ENCODE peak calls at places on chromosomes 5 and 9, in six cellular contexts. One of them, this sample, is unnamed.

GRCh38 chr5:158471179-158471924 is 612.4 kb upstream of the CLINT1 start:
- DNase-seq in WTC11: no peak
- DNase-seq in HCT116: no peak
- DNase-seq in A549: no peak
- DNase-seq in GM12878: no peak
- DNase-seq in K562: no peak
- DNase-seq in this sample: no peak

GRCh38 chr5:140017397-140018095 is 25.6 kb downstream of the NRG2 start:
- DNase-seq in HCT116: no peak
- DNase-seq in GM12878: no peak
- DNase-seq in WTC11: no peak
- DNase-seq in K562: no peak
- DNase-seq in A549: no peak
- DNase-seq in this sample: no peak

GRCh38 chr5:165139730-165140129 is 1634.3 kb downstream of the MAT2B start:
- DNase-seq in GM12878: no peak
- DNase-seq in HCT116: no peak
- DNase-seq in K562: no peak
- DNase-seq in WTC11: no peak
- DNase-seq in A549: no peak
- DNase-seq in this sample: no peak

GRCh38 chr9:137813651-137814415 is 63.7 kb upstream of the CACNA1B start:
- DNase-seq in GM12878: no peak
- DNase-seq in K562: no peak
- DNase-seq in WTC11: no peak
- DNase-seq in HCT116: no peak
- DNase-seq in A549: no peak
- DNase-seq in this sample: no peak

GRCh38 chr5:44546283-44546682 is 157.1 kb upstream of the FGF10 start:
- DNase-seq in WTC11: no peak
- DNase-seq in A549: no peak
- DNase-seq in HCT116: no peak
- DNase-seq in GM12878: no peak
- DNase-seq in K562: no peak
- DNase-seq in this sample: no peak

GRCh38 chr5:135392256-135392655 is 6.8 kb downstream of the MACROH2A1 start:
- DNase-seq in A549: no peak
- DNase-seq in WTC11: no peak
- DNase-seq in HCT116: no peak
- DNase-seq in GM12878: no peak
- DNase-seq in K562: no peak
- DNase-seq in this sample: no peak

GRCh38 chr5:141354900-141355469 is at the start of gene PCDHGA4:
- DNase-seq in A549: no peak
- DNase-seq in K562: peak; percentile 15
- DNase-seq in WTC11: no peak
- DNase-seq in GM12878: no peak
- DNase-seq in HCT116: no peak
- DNase-seq in this sample: peak; percentile 34

GRCh38 chr5:1161832-1162229 is 39.6 kb upstream of the SLC6A19 start:
- DNase-seq in WTC11: no peak
- DNase-seq in GM12878: no peak
- DNase-seq in A549: no peak
- DNase-seq in K562: no peak
- DNase-seq in HCT116: no peak
- DNase-seq in this sample: no peak

GRCh38 chr9:91017245-91017644 is 215.6 kb downstream of the SYK start:
- DNase-seq in WTC11: no peak
- DNase-seq in A549: no peak
- DNase-seq in HCT116: no peak
- DNase-seq in GM12878: no peak
- DNase-seq in K562: no peak
- DNase-seq in this sample: no peak

GRCh38 chr5:54624671-54625583 is 107.4 kb downstream of the SNX18 start:
- DNase-seq in GM12878: no peak
- DNase-seq in WTC11: no peak
- DNase-seq in K562: no peak
- DNase-seq in A549: no peak
- DNase-seq in HCT116: no peak
- DNase-seq in this sample: no peak

GRCh38 chr9:105127863-105128220 is 116.6 kb upstream of the SLC44A1 start:
- DNase-seq in GM12878: peak; percentile 72
- DNase-seq in K562: no peak
- DNase-seq in WTC11: no peak
- DNase-seq in HCT116: no peak
- DNase-seq in A549: no peak
- DNase-seq in this sample: peak; percentile 70

GRCh38 chr9:131639771-131640437 is 94.6 kb downstream of the PRRT1B start:
- DNase-seq in WTC11: no peak
- DNase-seq in GM12878: no peak
- DNase-seq in K562: no peak
- DNase-seq in A549: no peak
- DNase-seq in HCT116: no peak
- DNase-seq in this sample: no peak

GRCh38 chr9:131107760-131108159 is 11.4 kb downstream of the AIF1L start:
- DNase-seq in K562: peak; percentile 75
- DNase-seq in WTC11: no peak
- DNase-seq in A549: no peak
- DNase-seq in GM12878: no peak
- DNase-seq in HCT116: no peak
- DNase-seq in this sample: no peak

GRCh38 chr5:110354896-110355295 is 371.6 kb downstream of the TMEM232 start:
- DNase-seq in WTC11: no peak
- DNase-seq in HCT116: no peak
- DNase-seq in A549: no peak
- DNase-seq in GM12878: no peak
- DNase-seq in K562: no peak
- DNase-seq in this sample: no peak

GRCh38 chr9:135524130-135524861 is 3.1 kb downstream of the LCN1 start:
- DNase-seq in GM12878: no peak
- DNase-seq in WTC11: no peak
- DNase-seq in HCT116: no peak
- DNase-seq in K562: peak; percentile 26
- DNase-seq in A549: no peak
- DNase-seq in this sample: no peak

GRCh38 chr5:157540707-157541451 is 34.7 kb downstream of the ADAM19 start:
- DNase-seq in A549: no peak
- DNase-seq in WTC11: no peak
- DNase-seq in GM12878: peak; percentile 87
- DNase-seq in K562: no peak
- DNase-seq in HCT116: no peak
- DNase-seq in this sample: peak; percentile 79

GRCh38 chr5:98700730-98701129 is 72.7 kb upstream of the RGMB start:
- DNase-seq in WTC11: no peak
- DNase-seq in K562: no peak
- DNase-seq in GM12878: no peak
- DNase-seq in HCT116: no peak
- DNase-seq in A549: no peak
- DNase-seq in this sample: no peak

GRCh38 chr9:136023401-136024225 is 62.4 kb upstream of the UBAC1 start:
- DNase-seq in GM12878: no peak
- DNase-seq in A549: no peak
- DNase-seq in K562: no peak
- DNase-seq in HCT116: no peak
- DNase-seq in WTC11: peak; percentile 10
- DNase-seq in this sample: peak; percentile 43

GRCh38 chr5:176152191-176152932 is 85.9 kb upstream of the SIMC1 start:
- DNase-seq in WTC11: peak; percentile 37
- DNase-seq in GM12878: no peak
- DNase-seq in HCT116: no peak
- DNase-seq in K562: no peak
- DNase-seq in A549: no peak
- DNase-seq in this sample: no peak

GRCh38 chr5:159496773-159497172 is 166.5 kb upstream of the IL12B start:
- DNase-seq in HCT116: no peak
- DNase-seq in A549: no peak
- DNase-seq in GM12878: no peak
- DNase-seq in WTC11: no peak
- DNase-seq in K562: no peak
- DNase-seq in this sample: no peak

GRCh38 chr9:123999668-124000067 is 11.9 kb upstream of the LHX2 start:
- DNase-seq in HCT116: no peak
- DNase-seq in WTC11: no peak
- DNase-seq in A549: no peak
- DNase-seq in GM12878: no peak
- DNase-seq in K562: peak; percentile 39
- DNase-seq in this sample: no peak
- TF ChIP-seq MAX in HCT116: no peak
- TF ChIP-seq MAX in WTC11: no peak
- TF ChIP-seq MAX in A549: no peak
- TF ChIP-seq MAX in GM12878: no peak
- TF ChIP-seq MAX in K562: no peak
- TF ChIP-seq MAX in this sample: no peak

GRCh38 chr9:102135768-102136167 is 397.3 kb upstream of the GRIN3A start:
- DNase-seq in HCT116: no peak
- DNase-seq in K562: no peak
- DNase-seq in A549: no peak
- DNase-seq in WTC11: no peak
- DNase-seq in GM12878: no peak
- DNase-seq in this sample: no peak
- TF ChIP-seq MAX in HCT116: no peak
- TF ChIP-seq MAX in K562: no peak
- TF ChIP-seq MAX in A549: no peak
- TF ChIP-seq MAX in WTC11: no peak
- TF ChIP-seq MAX in GM12878: no peak
- TF ChIP-seq MAX in this sample: no peak

GRCh38 chr5:52603742-52604141 is 184.0 kb upstream of the ITGA1 start:
- DNase-seq in A549: no peak
- DNase-seq in K562: no peak
- DNase-seq in GM12878: no peak
- DNase-seq in HCT116: no peak
- DNase-seq in WTC11: no peak
- DNase-seq in this sample: no peak
- TF ChIP-seq MAX in A549: no peak
- TF ChIP-seq MAX in K562: no peak
- TF ChIP-seq MAX in GM12878: no peak
- TF ChIP-seq MAX in HCT116: no peak
- TF ChIP-seq MAX in WTC11: no peak
- TF ChIP-seq MAX in this sample: no peak

GRCh38 chr9:104073098-104073769 is 20.9 kb upstream of the SMC2 start:
- DNase-seq in WTC11: no peak
- DNase-seq in K562: no peak
- DNase-seq in A549: no peak
- DNase-seq in HCT116: no peak
- DNase-seq in GM12878: no peak
- DNase-seq in this sample: no peak

GRCh38 chr9:104073770-104074133 is 20.4 kb upstream of the SMC2 start:
- DNase-seq in A549: no peak
- DNase-seq in WTC11: no peak
- DNase-seq in HCT116: no peak
- DNase-seq in K562: no peak
- DNase-seq in GM12878: no peak
- DNase-seq in this sample: no peak

GRCh38 chr9:104075801-104076753 is 18.0 kb upstream of the SMC2 start:
- DNase-seq in HCT116: no peak
- DNase-seq in K562: no peak
- DNase-seq in WTC11: no peak
- DNase-seq in GM12878: no peak
- DNase-seq in A549: no peak
- DNase-seq in this sample: no peak

GRCh38 chr9:104071589-104071988 is 22.5 kb upstream of the SMC2 start:
- DNase-seq in GM12878: no peak
- DNase-seq in A549: no peak
- DNase-seq in WTC11: no peak
- DNase-seq in HCT116: no peak
- DNase-seq in K562: no peak
- DNase-seq in this sample: no peak

DNA sequence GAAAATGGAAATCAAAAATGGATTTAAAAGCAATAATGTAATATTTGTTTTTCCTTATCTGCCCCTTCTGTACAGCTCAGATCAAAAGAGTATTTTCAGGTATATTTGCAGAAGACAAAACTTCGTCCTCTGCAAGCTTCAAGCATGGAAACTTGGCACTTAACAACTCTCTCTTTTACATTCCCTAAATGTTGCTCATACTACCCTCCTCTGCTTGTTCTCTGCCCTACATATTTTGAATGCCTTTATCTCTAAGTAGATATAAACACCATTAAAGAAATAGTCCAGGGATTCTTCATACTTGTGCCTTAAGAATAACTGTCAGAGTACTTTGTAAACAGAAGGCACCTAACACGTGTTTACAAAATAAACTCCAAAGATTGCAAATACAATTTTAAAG is 19.2 kb upstream of the SMC2 start:
- DNase-seq in GM12878: no peak
- DNase-seq in K562: no peak
- DNase-seq in HCT116: no peak
- DNase-seq in WTC11: no peak
- DNase-seq in A549: peak; percentile 56
- DNase-seq in this sample: no peak
- TF ChIP-seq MAX in GM12878: no peak
- TF ChIP-seq MAX in K562: no peak
- TF ChIP-seq MAX in HCT116: no peak
- TF ChIP-seq MAX in WTC11: no peak
- TF ChIP-seq MAX in A549: no peak
- TF ChIP-seq MAX in this sample: no peak

GRCh38 chr5:91443761-91444467 is 60.8 kb upstream of the ARRDC3 start:
- DNase-seq in A549: no peak
- DNase-seq in WTC11: no peak
- DNase-seq in K562: no peak
- DNase-seq in HCT116: no peak
- DNase-seq in GM12878: no peak
- DNase-seq in this sample: no peak
- TF ChIP-seq MAX in A549: no peak
- TF ChIP-seq MAX in WTC11: no peak
- TF ChIP-seq MAX in K562: no peak
- TF ChIP-seq MAX in HCT116: no peak
- TF ChIP-seq MAX in GM12878: no peak
- TF ChIP-seq MAX in this sample: no peak

GRCh38 chr5:122705876-122706275 is 69.0 kb upstream of the SNX2 start:
- DNase-seq in WTC11: no peak
- DNase-seq in GM12878: no peak
- DNase-seq in K562: no peak
- DNase-seq in A549: no peak
- DNase-seq in HCT116: no peak
- DNase-seq in this sample: no peak

GRCh38 chr5:122701640-122702523 is 73.0 kb upstream of the SNX2 start:
- DNase-seq in WTC11: no peak
- DNase-seq in GM12878: peak; percentile 69
- DNase-seq in HCT116: no peak
- DNase-seq in A549: no peak
- DNase-seq in K562: no peak
- DNase-seq in this sample: no peak

GRCh38 chr5:122703214-122703613 is 71.7 kb upstream of the SNX2 start:
- DNase-seq in HCT116: no peak
- DNase-seq in WTC11: no peak
- DNase-seq in GM12878: no peak
- DNase-seq in A549: no peak
- DNase-seq in K562: no peak
- DNase-seq in this sample: no peak

GRCh38 chr5:122702524-122702875 is 72.4 kb upstream of the SNX2 start:
- DNase-seq in A549: no peak
- DNase-seq in WTC11: no peak
- DNase-seq in GM12878: no peak
- DNase-seq in HCT116: no peak
- DNase-seq in K562: no peak
- DNase-seq in this sample: no peak

GRCh38 chr5:122704247-122705036 is 70.4 kb upstream of the SNX2 start:
- DNase-seq in A549: peak; percentile 55
- DNase-seq in GM12878: no peak
- DNase-seq in K562: peak; percentile 25
- DNase-seq in HCT116: peak; percentile 43
- DNase-seq in WTC11: no peak
- DNase-seq in this sample: peak; percentile 39
- TF ChIP-seq MAX in A549: no peak
- TF ChIP-seq MAX in GM12878: no peak
- TF ChIP-seq MAX in K562: no peak
- TF ChIP-seq MAX in HCT116: no peak
- TF ChIP-seq MAX in WTC11: no peak
- TF ChIP-seq MAX in this sample: no peak